ENCODE peak calls at places on chromosomes 2 and 18, in five cellular contexts. G, H, I, Y and N are unnamed samples.

GRCh38 chr18:67500512-67500911 is 16.0 kb downstream of the DSEL start:
- DNase-seq in Y (no peak), I (no peak), G (no peak), H (no peak), N (no peak)

GRCh38 chr18:79983253-79983652 is 5.1 kb downstream of the TXNL4A start:
- DNase-seq in G (no peak), H (no peak), Y (no peak), I (no peak), N (no peak)

GRCh38 chr18:9684901-9685738 is 23.0 kb upstream of the RAB31 start:
- DNase-seq in G (no peak), Y (peak), I (no peak), H (no peak), N (no peak)

GRCh38 chr2:75194184-75194868 is 5.0 kb downstream of the TACR1 start:
- DNase-seq in H (no peak), Y (no peak), I (no peak), G (no peak), N (no peak)

GRCh38 chr2:108409768-108410167 is 32.0 kb downstream of the SULT1C4 start:
- DNase-seq in G (no peak), Y (no peak), H (no peak), I (no peak), N (no peak)

GRCh38 chr18:37348729-37349128 is 216.9 kb downstream of the CELF4 start:
- DNase-seq in G (no peak), Y (no peak), H (no peak), I (no peak), N (no peak)

GRCh38 chr2:3041841-3042600 is 335.6 kb downstream of the EIPR1 start:
- DNase-seq in G (no peak), I (no peak), H (peak), Y (no peak), N (no peak)

GRCh38 chr18:12946549-12947354 is 1.1 kb upstream of the SEH1L start:
- DNase-seq in G (no peak), I (no peak), Y (no peak), H (peak), N (no peak)

GRCh38 chr18:76757343-76757742 is 65.0 kb upstream of the ZNF236 start:
- DNase-seq in G (no peak), I (no peak), Y (no peak), H (no peak), N (no peak)

GRCh38 chr2:204483497-204484164 is 61.6 kb upstream of the PARD3B start:
- DNase-seq in G (no peak), I (no peak), H (peak), Y (no peak), N (no peak)

GRCh38 chr2:147182260-147182659 is 662.6 kb upstream of the ACVR2A start:
- DNase-seq in G (no peak), I (no peak), H (no peak), Y (no peak), N (no peak)

GRCh38 chr2:9269695-9270365 is 63.2 kb downstream of the ASAP2 start:
- DNase-seq in H (no peak), I (no peak), G (no peak), Y (no peak), N (no peak)

GRCh38 chr18:62526098-62527025 is 3.5 kb downstream of the ZCCHC2 start:
- DNase-seq in Y (peak), G (peak), H (peak), I (peak), N (peak)

GRCh38 chr18:35775887-35776286 is 194.3 kb downstream of the GALNT1 start:
- DNase-seq in I (no peak), G (no peak), Y (no peak), H (no peak), N (no peak)

GRCh38 chr2:529425-529824 is 147.8 kb downstream of the TMEM18 start:
- DNase-seq in G (no peak), I (no peak), Y (no peak), H (peak), N (no peak)

GRCh38 chr2:23460228-23460627 is 75.2 kb downstream of the KLHL29 start:
- DNase-seq in G (no peak), Y (no peak), I (no peak), H (no peak), N (no peak)
- TF ChIP-seq CTCF in G (no peak), Y (peak), I (no peak), H (peak), N (no peak)

GRCh38 chr2:118658581-118659248 is 188.7 kb downstream of the EN1 start:
- DNase-seq in Y (no peak), I (no peak), G (no peak), H (no peak), N (no peak)

GRCh38 chr2:118665784-118666529 is 181.5 kb downstream of the EN1 start:
- DNase-seq in G (no peak), H (no peak), I (no peak), Y (no peak), N (no peak)

GRCh38 chr2:118657451-118657850 is 190.0 kb downstream of the EN1 start:
- DNase-seq in G (no peak), Y (no peak), H (no peak), I (no peak), N (no peak)

DNA sequence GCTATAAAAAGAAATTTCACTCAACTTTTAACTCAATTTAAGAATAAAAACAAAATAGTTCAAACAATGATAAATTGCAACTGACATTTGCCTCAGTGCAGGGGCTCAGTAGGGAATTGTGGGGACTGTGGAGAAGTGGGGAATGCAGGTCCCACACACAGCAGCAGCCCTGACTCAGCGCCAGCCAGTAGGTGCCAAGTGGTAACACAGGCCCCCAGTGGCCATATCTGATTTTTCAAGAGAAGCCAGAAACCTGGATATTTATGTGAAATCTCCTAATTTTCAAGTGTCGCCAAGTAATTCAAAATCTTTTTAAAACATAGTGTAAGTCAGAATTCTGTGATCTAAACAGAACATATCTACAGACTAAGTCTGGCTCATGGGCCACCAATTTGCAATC is 186.3 kb downstream of the EN1 start:
- DNase-seq in Y (no peak), I (no peak), G (no peak), H (no peak), N (no peak)
- TF ChIP-seq CTCF in Y (no peak), I (no peak), G (no peak), H (no peak), N (no peak)

GRCh38 chr2:85873679-85874078 is 15.1 kb downstream of the ST3GAL5 start:
- DNase-seq in I (no peak), G (no peak), H (no peak), Y (no peak), N (no peak)

GRCh38 chr2:85871494-85872164 is 17.2 kb downstream of the ST3GAL5 start:
- DNase-seq in Y (no peak), I (no peak), H (no peak), G (no peak), N (no peak)

GRCh38 chr2:85868837-85869236 is 20.0 kb downstream of the ST3GAL5 start:
- DNase-seq in Y (no peak), G (no peak), I (no peak), H (no peak), N (no peak)

GRCh38 chr2:85875613-85876012 is 13.2 kb downstream of the ST3GAL5 start:
- DNase-seq in I (no peak), Y (no peak), G (no peak), H (no peak), N (no peak)

DNA sequence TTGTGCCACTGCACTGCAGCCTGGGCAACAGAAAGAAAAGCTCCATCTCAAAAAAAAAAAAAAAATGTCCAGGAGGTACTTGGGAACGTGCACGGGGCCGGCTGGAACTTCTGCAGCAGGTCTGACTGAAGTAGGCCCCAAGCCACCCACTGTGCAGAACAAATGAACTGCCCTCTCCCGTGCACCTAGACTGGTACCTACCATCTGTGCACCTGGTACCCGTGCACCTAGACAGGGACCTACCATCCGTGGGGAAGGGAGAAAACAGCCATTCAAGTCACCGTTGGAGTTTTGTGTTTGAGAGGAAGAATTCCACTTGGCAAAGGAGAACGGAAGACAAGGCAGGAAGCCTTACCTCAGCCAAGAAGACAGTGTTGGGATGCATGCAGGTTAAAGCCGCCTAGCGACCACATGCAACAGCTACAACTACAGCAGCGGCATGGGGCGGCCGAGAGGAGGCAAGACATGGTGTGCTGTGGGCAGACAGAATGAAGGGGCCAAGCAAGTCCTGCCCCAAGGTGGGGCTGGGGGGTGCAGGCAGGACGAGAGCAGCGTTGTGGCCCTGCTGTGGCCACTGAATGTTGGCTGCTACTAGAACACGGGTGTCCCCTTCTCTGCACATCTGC is 16.1 kb downstream of the ST3GAL5 start:
- DNase-seq in Y (no peak), I (no peak), G (no peak), H (no peak), N (no peak)
- TF ChIP-seq CTCF in Y (no peak), I (no peak), G (no peak), H (no peak), N (no peak)

GRCh38 chr2:181971032-181971431 is 14.6 kb upstream of the PPP1R1C start:
- DNase-seq in G (no peak), I (no peak), H (no peak), Y (no peak), N (no peak)

GRCh38 chr2:181972431-181973190 is 13.0 kb upstream of the PPP1R1C start:
- DNase-seq in Y (no peak), I (no peak), G (no peak), H (no peak), N (no peak)

GRCh38 chr2:181973379-181973778 is 12.3 kb upstream of the PPP1R1C start:
- DNase-seq in I (no peak), H (no peak), Y (no peak), G (no peak), N (no peak)

GRCh38 chr2:181970160-181970794 is 15.4 kb upstream of the PPP1R1C start:
- DNase-seq in H (no peak), G (no peak), I (no peak), Y (no peak), N (no peak)
- TF ChIP-seq CTCF in H (no peak), G (no peak), I (no peak), Y (no peak), N (no peak)

DNA sequence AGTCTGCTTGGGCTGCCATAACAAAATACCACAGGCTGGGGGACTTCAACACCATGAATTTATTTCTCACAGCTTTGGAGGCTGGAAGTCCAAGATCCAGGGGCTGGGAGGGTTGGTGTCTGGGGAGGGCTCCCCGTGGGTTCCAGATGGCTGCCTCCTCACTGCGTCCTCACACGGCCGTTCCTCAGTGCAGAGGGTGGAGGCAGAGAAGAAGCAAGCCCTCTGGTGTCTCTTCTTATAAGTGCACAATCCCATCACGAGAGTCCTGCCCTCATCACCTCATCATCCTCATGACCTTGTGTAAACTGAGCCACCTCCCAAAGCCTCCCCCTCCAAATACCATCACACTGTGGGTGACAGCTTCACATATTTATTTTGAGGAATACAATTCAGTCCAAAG is 26.3 kb downstream of the TMEM163 start:
- DNase-seq in Y (no peak), G (no peak), I (peak), H (no peak), N (no peak)
- TF ChIP-seq CTCF in Y (no peak), G (no peak), I (peak), H (no peak), N (peak)

DNA sequence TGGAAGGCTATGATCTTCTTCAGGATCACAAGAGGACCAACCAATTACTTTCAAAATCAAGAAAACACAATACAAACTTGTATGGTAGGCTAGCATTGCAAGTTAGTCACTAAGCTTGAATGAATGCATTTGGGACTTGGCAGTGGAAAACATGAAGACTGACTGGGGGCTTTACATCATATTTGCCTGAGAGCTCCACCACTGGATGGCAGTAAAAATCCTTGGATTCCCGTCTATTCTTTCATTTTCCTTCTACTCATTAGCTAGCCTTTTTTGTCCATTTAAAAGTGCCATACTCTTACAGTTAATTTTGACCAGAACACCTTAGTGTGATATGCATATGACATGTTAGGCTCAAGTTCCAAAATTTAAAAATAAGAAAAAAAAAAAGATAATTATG is 63.5 kb upstream of the RASGRP3 start:
- DNase-seq in G (no peak), H (no peak), Y (no peak), I (no peak), N (no peak)
- TF ChIP-seq CTCF in G (peak), H (peak), Y (peak), I (no peak), N (no peak)